ENCODE peak calls at places on chromosomes 5 and 9, in four cellular contexts. N, V, E and J are unnamed samples.

GRCh38 chr9:38393128-38393809 is 767 bp downstream of the ALDH1B1 start:
- DNase-seq in N (no peak), V (no peak), E (no peak), J (no peak)

GRCh38 chr9:96014078-96014477 is 138.6 kb downstream of the ERCC6L2 start:
- DNase-seq in N (no peak), V (peak; percentile 51), E (no peak), J (no peak)

GRCh38 chr9:8408575-8409190 is 609.1 kb upstream of the DMAC1 start:
- DNase-seq in N (no peak), V (no peak), E (no peak), J (no peak)

GRCh38 chr5:137470111-137470920 is 28.8 kb downstream of the SPOCK1 start:
- DNase-seq in N (peak; percentile 96), V (no peak), E (peak; percentile 85), J (no peak)

GRCh38 chr5:36638056-36638455 is 31.6 kb downstream of the SLC1A3 start:
- DNase-seq in N (no peak), V (no peak), E (no peak), J (no peak)

GRCh38 chr5:140794594-140795258 is at the start of gene PCDHA2:
- DNase-seq in N (no peak), V (no peak), E (no peak), J (peak; percentile 33)

GRCh38 chr9:134502261-134503211 is 139.1 kb upstream of the COL5A1 start:
- DNase-seq in N (peak; percentile 97), V (no peak), E (peak; percentile 93), J (no peak)

GRCh38 chr5:171810217-171810616 is 24.6 kb downstream of the SMIM23 start:
- DNase-seq in N (no peak), V (no peak), E (no peak), J (no peak)

GRCh38 chr5:12883395-12883794 is 979.1 kb upstream of the CTNND2 start:
- DNase-seq in N (no peak), V (no peak), E (no peak), J (no peak)

GRCh38 chr9:31556667-31557463 is 827.6 kb upstream of the ACO1 start:
- DNase-seq in N (no peak), V (no peak), E (no peak), J (no peak)

GRCh38 chr9:36450110-36450732 is 50.2 kb upstream of the RNF38 start:
- DNase-seq in N (no peak), V (no peak), E (peak; percentile 9), J (peak; percentile 9)

GRCh38 chr5:10498350-10498749 is 56.7 kb downstream of the ROPN1L start:
- DNase-seq in N (no peak), V (no peak), E (no peak), J (no peak)

GRCh38 chr9:96436063-96436455 is 13.9 kb upstream of the HABP4 start:
- DNase-seq in N (no peak), V (no peak), E (no peak), J (no peak)

GRCh38 chr9:129863059-129863690 is 27.9 kb downstream of the USP20 start:
- DNase-seq in N (peak; percentile 85), V (peak; percentile 51), E (peak; percentile 72), J (no peak)

GRCh38 chr5:32068561-32068960 is 105.6 kb downstream of the GOLPH3 start:
- DNase-seq in N (no peak), V (no peak), E (no peak), J (no peak)